ENCODE peak calls at places on chromosomes 16 and 17, in seven cellular contexts. R is GM04503, Y is GM12865, N is NCI-H2029 treated with DMSO at 0.1 percent for 48 hours, U is mesendoderm, H is A549, P is T follicular helper cell. F is an unnamed sample.

GRCh38 chr17:75535119-75535537 is 9.6 kb downstream of the LLGL2 start:
- DNase-seq in R (no peak), Y (peak; percentile 79), N (no peak), U (no peak), H (no peak), P (no peak), F (peak; percentile 82)

GRCh38 chr16:68064791-68065365 is 20.3 kb upstream of the NFATC3 start:
- DNase-seq in R (no peak), Y (peak; percentile 71), N (peak; percentile 8), U (peak; percentile 77), H (peak; percentile 67), P (peak; percentile 55), F (peak; percentile 78)

GRCh38 chr17:50052822-50053653 is 2.9 kb upstream of the ITGA3 start:
- DNase-seq in R (no peak), Y (no peak), N (no peak), U (no peak), H (peak; percentile 45), P (no peak), F (no peak)

GRCh38 chr16:87374313-87374712 is 9.3 kb downstream of the FBXO31 start:
- DNase-seq in R (no peak), Y (no peak), N (no peak), U (no peak), H (no peak), P (no peak), F (no peak)

GRCh38 chr17:72702136-72702735 is 390.3 kb downstream of the SLC39A11 start:
- DNase-seq in R (no peak), Y (no peak), N (no peak), U (no peak), H (peak; percentile 95), P (no peak), F (no peak)

GRCh38 chr17:40016692-40017000 is 1.4 kb downstream of the CSF3 start:
- DNase-seq in R (no peak), Y (no peak), N (no peak), U (no peak), H (no peak), P (no peak), F (no peak)

GRCh38 chr16:53502331-53503269 is at the start of gene AKTIP:
- DNase-seq in R (no peak), Y (peak; percentile 37), N (no peak), U (peak; percentile 62), H (no peak), P (no peak), F (peak; percentile 62)

GRCh38 chr17:57916925-57917858 is 38.0 kb downstream of the CUEDC1 start:
- DNase-seq in R (no peak), Y (no peak), N (peak; percentile 75), U (peak; percentile 54), H (peak; percentile 63), P (peak; percentile 7), F (no peak)

GRCh38 chr17:4479982-4480751 is 18.5 kb upstream of the SPNS2 start:
- DNase-seq in R (no peak), Y (no peak), N (no peak), U (no peak), H (no peak), P (no peak), F (no peak)

GRCh38 chr17:2076461-2076984 is 21.6 kb downstream of the HIC1 start:
- DNase-seq in R (no peak), Y (no peak), N (no peak), U (no peak), H (no peak), P (no peak), F (no peak)

GRCh38 chr17:50558955-50559614 is 1.4 kb upstream of the CACNA1G start:
- DNase-seq in R (no peak), Y (no peak), N (no peak), U (peak; percentile 85), H (no peak), P (no peak), F (no peak)

GRCh38 chr16:11581677-11582076 is 5.0 kb downstream of the LITAF start:
- DNase-seq in R (no peak), Y (peak; percentile 34), N (no peak), U (peak; percentile 70), H (no peak), P (no peak), F (no peak)

GRCh38 chr17:50199651-50200446 is 1.6 kb downstream of the COL1A1 start:
- DNase-seq in R (no peak), Y (peak; percentile 65), N (peak; percentile 49), U (peak; percentile 95), H (peak; percentile 91), P (peak; percentile 71), F (peak; percentile 91)

GRCh38 chr16:11312718-11313492 is 31.8 kb upstream of the PRM1 start:
- DNase-seq in R (no peak), Y (no peak), N (no peak), U (peak; percentile 86), H (peak; percentile 31), P (no peak), F (peak; percentile 64)

GRCh38 chr17:82960419-82961271 is 118.8 kb upstream of the METRNL start:
- DNase-seq in R (no peak), Y (no peak), N (no peak), U (no peak), H (no peak), P (no peak), F (no peak)

GRCh38 chr16:84982434-84982833 is 28.9 kb downstream of the ZDHHC7 start:
- DNase-seq in R (no peak), Y (no peak), N (no peak), U (no peak), H (no peak), P (no peak), F (peak; percentile 67)

GRCh38 chr17:82910041-82910481 is 70.2 kb upstream of the ZNF750 start:
- DNase-seq in R (no peak), Y (no peak), N (no peak), U (no peak), H (no peak), P (no peak), F (no peak)

GRCh38 chr17:7574176-7574953 is 5.1 kb upstream of the CD68 start:
- DNase-seq in R (no peak), Y (no peak), N (no peak), U (no peak), H (no peak), P (no peak), F (no peak)

GRCh38 chr16:29820730-29821662 is 734 bp downstream of the MVP start:
- DNase-seq in R (no peak), Y (peak; percentile 77), N (no peak), U (no peak), H (peak; percentile 59), P (no peak), F (peak; percentile 91)

GRCh38 chr17:50169121-50169764 is 3.4 kb downstream of the SGCA start:
- DNase-seq in R (no peak), Y (peak; percentile 82), N (no peak), U (peak; percentile 87), H (peak; percentile 85), P (peak; percentile 34), F (peak; percentile 41)

GRCh38 chr17:75561927-75562603 is 25.5 kb upstream of the MYO15B start:
- DNase-seq in R (peak; percentile 75), Y (no peak), N (no peak), U (no peak), H (peak; percentile 47), P (no peak), F (no peak)

GRCh38 chr17:2975469-2975958 is 87.9 kb downstream of the OR1D5 start:
- DNase-seq in R (no peak), Y (no peak), N (no peak), U (peak; percentile 33), H (no peak), P (no peak), F (peak; percentile 40)

GRCh38 chr16:88069397-88070168 is 118.3 kb downstream of the BANP start:
- DNase-seq in R (no peak), Y (peak; percentile 87), N (no peak), U (no peak), H (no peak), P (no peak), F (peak; percentile 83)

GRCh38 chr16:27199235-27199586 is 4.1 kb upstream of the KDM8 start:
- DNase-seq in R (no peak), Y (peak; percentile 48), N (no peak), U (no peak), H (no peak), P (no peak), F (no peak)

GRCh38 chr17:17096438-17097178 is 54.4 kb downstream of the MPRIP start:
- DNase-seq in R (peak; percentile 34), Y (no peak), N (no peak), U (peak; percentile 34), H (no peak), P (no peak), F (peak; percentile 41)

GRCh38 chr17:59572301-59572924 is 7.0 kb downstream of the DHX40 start:
- DNase-seq in R (no peak), Y (peak; percentile 26), N (no peak), U (no peak), H (no peak), P (no peak), F (no peak)

GRCh38 chr16:26787924-26788323 is 278.8 kb upstream of the C16orf82 start:
- DNase-seq in R (no peak), Y (peak; percentile 16), N (no peak), U (peak; percentile 23), H (peak; percentile 42), P (no peak), F (no peak)

GRCh38 chr17:20133552-20133951 is 124.4 kb downstream of the SPECC1 start:
- DNase-seq in R (no peak), Y (no peak), N (no peak), U (peak; percentile 56), H (no peak), P (no peak), F (no peak)

GRCh38 chr17:5263441-5263840 is 18.6 kb upstream of the RABEP1 start:
- DNase-seq in R (no peak), Y (no peak), N (no peak), U (no peak), H (no peak), P (no peak), F (no peak)

GRCh38 chr17:55237268-55237667 is 27.5 kb upstream of the HLF start:
- DNase-seq in R (no peak), Y (peak; percentile 42), N (no peak), U (no peak), H (no peak), P (no peak), F (no peak)

GRCh38 chr16:28930652-28931051 is 1.1 kb upstream of the CD19 start:
- DNase-seq in R (no peak), Y (peak; percentile 91), N (no peak), U (no peak), H (no peak), P (no peak), F (no peak)

GRCh38 chr16:19718624-19718965 is 524 bp downstream of the IQCK start:
- DNase-seq in R (no peak), Y (no peak), N (no peak), U (peak; percentile 55), H (no peak), P (no peak), F (no peak)